ENCODE peak calls at places on chromosomes 6 and 20, in ten cellular contexts. S is choroid plexus epithelial cell, T is left lung, Z is PC-3, M is GM12865, Q is cardiac fibroblast, G is A549, J is K562, I is fibroblast of lung, X is fibroblast of pulmonary artery. N is an unnamed sample.

GRCh38 chr20:32976746-32977145 is 27.5 kb downstream of the SUN5 start:
- DNase-seq in G (no peak), M (no peak), T (no peak), X (no peak), Q (no peak), S (no peak), J (no peak), Z (no peak), I (no peak), N (no peak)

GRCh38 chr6:9540126-9540525 is 874.7 kb downstream of the TFAP2A start:
- DNase-seq in Q (peak; percentile 33), G (no peak), I (peak; percentile 65), J (no peak), Z (no peak), T (no peak), M (no peak), X (peak; percentile 55), S (no peak), N (no peak)

GRCh38 chr6:111813247-111814162 is 59.7 kb downstream of the FYN start:
- DNase-seq in S (peak; percentile 58), X (no peak), M (no peak), T (no peak), G (no peak), Q (peak; percentile 41), Z (peak; percentile 77), J (no peak), I (peak; percentile 87), N (no peak)

GRCh38 chr6:10409160-10409765 is 5.6 kb downstream of the TFAP2A start:
- DNase-seq in S (no peak), I (no peak), T (no peak), J (no peak), G (no peak), M (no peak), Q (no peak), X (no peak), Z (peak; percentile 30), N (no peak)

GRCh38 chr6:129657433-129657832 is 52.5 kb downstream of the ARHGAP18 start:
- DNase-seq in X (no peak), S (no peak), M (no peak), Z (no peak), Q (no peak), G (no peak), T (no peak), J (no peak), I (no peak), N (no peak)

GRCh38 chr20:31663524-31663837 is 25.8 kb downstream of the COX4I2 start:
- DNase-seq in Z (no peak), J (no peak), T (no peak), G (no peak), S (peak; percentile 18), Q (no peak), M (no peak), X (no peak), I (no peak), N (no peak)

GRCh38 chr6:168778201-168778600 is 337.2 kb downstream of the SMOC2 start:
- DNase-seq in T (no peak), S (no peak), M (no peak), Q (peak; percentile 39), X (no peak), I (no peak), J (no peak), G (no peak), Z (no peak), N (no peak)

GRCh38 chr6:144263786-144264185 is 21.3 kb upstream of the UTRN start:
- DNase-seq in Z (no peak), M (no peak), S (peak; percentile 33), I (peak; percentile 56), T (no peak), Q (no peak), X (no peak), J (no peak), G (no peak), N (no peak)

GRCh38 chr20:22560817-22561216 is 23.6 kb downstream of the FOXA2 start:
- DNase-seq in I (no peak), G (no peak), Z (no peak), J (no peak), M (no peak), X (no peak), T (no peak), Q (no peak), S (no peak), N (no peak)

GRCh38 chr6:46648869-46649488 is 3.6 kb downstream of the CYP39A1 start:
- DNase-seq in G (peak; percentile 41), M (no peak), I (no peak), S (peak; percentile 1), T (no peak), X (no peak), J (no peak), Z (peak; percentile 52), Q (no peak), N (no peak)

GRCh38 chr6:170074907-170075306 is 216.0 kb downstream of the DLL1 start:
- DNase-seq in G (no peak), Z (no peak), X (no peak), Q (no peak), S (no peak), J (no peak), I (no peak), M (no peak), T (peak; percentile 74), N (no peak)

GRCh38 chr20:2065111-2065510 is 36.5 kb upstream of the STK35 start:
- DNase-seq in T (no peak), M (no peak), Q (no peak), G (no peak), I (no peak), Z (no peak), X (no peak), J (no peak), S (no peak), N (no peak)

GRCh38 chr6:36302227-36302976 is 32.5 kb downstream of the PNPLA1 start:
- DNase-seq in I (peak; percentile 83), G (peak; percentile 90), Q (peak; percentile 94), S (peak; percentile 95), Z (peak; percentile 96), M (peak; percentile 96), X (peak; percentile 94), J (peak; percentile 88), T (no peak), N (peak; percentile 43)

GRCh38 chr6:167441653-167442644 is 117.1 kb downstream of the TTLL2 start:
- DNase-seq in Q (no peak), S (peak; percentile 1), T (no peak), I (peak; percentile 4), X (no peak), Z (no peak), G (no peak), M (no peak), J (no peak), N (no peak)

GRCh38 chr20:62549029-62549428 is 73.2 kb upstream of the GATA5 start:
- DNase-seq in S (no peak), Z (no peak), I (no peak), G (no peak), J (no peak), M (no peak), T (no peak), Q (no peak), X (no peak), N (no peak)

DNA sequence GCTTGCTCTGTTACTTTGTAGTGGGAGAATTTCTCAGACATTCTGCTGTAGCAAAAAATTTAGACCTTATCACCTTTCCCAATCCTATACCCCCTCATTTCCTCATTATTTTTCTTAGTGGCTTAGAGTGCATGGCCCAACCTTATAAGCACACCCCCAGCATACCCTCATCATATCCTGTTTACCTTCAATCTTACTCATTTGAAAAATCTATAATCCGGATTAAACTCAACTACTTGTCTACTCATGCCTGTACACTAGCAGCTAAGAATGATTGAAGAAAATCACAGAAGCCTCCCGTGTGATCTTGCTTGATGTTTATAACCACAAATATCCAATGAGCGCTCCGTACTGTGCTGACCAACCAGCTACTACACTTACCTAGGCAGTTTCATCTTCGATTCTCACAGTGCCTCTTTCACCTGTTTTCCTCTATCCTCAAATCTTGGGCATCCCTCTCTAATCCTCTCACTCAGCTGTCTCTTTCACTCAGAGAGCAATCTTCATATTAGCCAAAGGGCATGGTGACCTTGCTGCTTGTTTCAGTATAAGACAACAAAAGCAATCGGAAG is 36.6 kb downstream of the AIG1 start:
- DNase-seq in X (no peak), I (peak; percentile 11), Z (peak; percentile 3), T (no peak), Q (no peak), S (peak; percentile 43), M (no peak), G (no peak), J (no peak), N (no peak)
- H3K4me3 ChIP-seq in X (no peak overlapping the region), I (no peak overlapping the region), Z (no peak overlapping the region), T (no peak overlapping the region), Q (no peak overlapping the region), S (no peak overlapping the region), M (no peak overlapping the region), G (no peak overlapping the region), J (no peak overlapping the region), N (no peak overlapping the region)

GRCh38 chr6:157954150-157955117 is 27.2 kb upstream of the SYNJ2 start:
- DNase-seq in X (peak; percentile 65), G (no peak), M (no peak), J (no peak), T (no peak), Q (peak; percentile 54), I (peak; percentile 36), S (peak; percentile 43), Z (peak; percentile 50), N (no peak)
- H3K4me3 ChIP-seq in X (peak overlapping the region; percentile 21), G (no peak overlapping the region), M (no peak overlapping the region), J (no peak overlapping the region), T (no peak overlapping the region), Q (peak overlapping the region; percentile 3), I (no peak overlapping the region), S (peak overlapping the region; percentile 6), Z (peak overlapping the region; percentile 63), N (peak overlapping the region; percentile 17)

DNA sequence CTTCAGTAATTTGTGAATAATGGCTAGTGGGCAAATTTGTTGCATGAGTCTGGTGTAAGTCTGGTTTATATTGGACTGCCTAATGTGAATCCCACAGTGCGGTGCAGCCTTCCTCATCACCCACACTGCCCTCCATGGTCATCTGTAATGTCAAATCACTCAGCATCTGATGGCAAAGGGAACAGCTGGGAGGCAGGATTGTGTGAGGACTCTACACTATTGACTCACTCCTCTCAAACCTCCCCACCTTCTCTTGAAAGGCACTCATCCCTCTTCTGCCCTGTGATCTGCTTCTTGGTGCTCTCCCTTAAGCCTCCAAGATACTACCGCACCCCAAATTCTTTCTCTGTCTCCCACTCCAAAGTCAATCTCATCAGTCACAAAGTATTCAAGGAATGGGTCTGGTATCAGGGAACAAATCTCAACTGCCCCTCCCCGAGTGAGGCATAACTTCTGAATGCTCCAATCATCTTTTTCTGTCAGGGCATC is 146.0 kb upstream of the BEND6 start:
- DNase-seq in X (no peak), Z (peak; percentile 59), M (no peak), T (no peak), G (peak; percentile 80), I (peak; percentile 89), S (peak; percentile 62), Q (peak; percentile 66), J (no peak), N (no peak)
- H3K4me3 ChIP-seq in X (no peak overlapping the region), Z (no peak overlapping the region), M (no peak overlapping the region), T (no peak overlapping the region), G (no peak overlapping the region), I (no peak overlapping the region), S (no peak overlapping the region), Q (no peak overlapping the region), J (no peak overlapping the region), N (no peak overlapping the region)

GRCh38 chr6:5657684-5658429 is 348.9 kb downstream of the NRN1 start:
- DNase-seq in M (no peak), Z (peak; percentile 14), J (no peak), I (peak; percentile 50), S (no peak), X (no peak), Q (peak; percentile 34), G (no peak), T (no peak), N (no peak)
- H3K4me3 ChIP-seq in M (no peak overlapping the region), Z (no peak overlapping the region), J (no peak overlapping the region), I (no peak overlapping the region), S (no peak overlapping the region), X (no peak overlapping the region), Q (no peak overlapping the region), G (no peak overlapping the region), T (no peak overlapping the region), N (no peak overlapping the region)

GRCh38 chr6:136717297-136717990 is 74.8 kb downstream of the MAP3K5 start:
- DNase-seq in G (no peak), I (peak; percentile 51), J (no peak), Z (no peak), X (peak; percentile 52), Q (peak; percentile 34), M (peak; percentile 77), S (peak; percentile 59), T (no peak), N (no peak)
- H3K4me3 ChIP-seq in G (no peak overlapping the region), I (peak overlapping the region; percentile 13), J (no peak overlapping the region), Z (no peak overlapping the region), X (no peak overlapping the region), Q (no peak overlapping the region), M (peak overlapping the region; percentile 52), S (no peak overlapping the region), T (no peak overlapping the region), N (no peak overlapping the region)